ENCODE peak calls at places on chromosomes 4 and X, in six cellular contexts. T is AG10803, S is epithelial cell of esophagus, Z is GM23338, R is osteoblast, N is choroid plexus epithelial cell. M is an unnamed sample.

GRCh38 chrX:150621652-150622051 is 53.2 kb downstream of the MTM1 start:
- DNase-seq in N (no peak), S (no peak), T (no peak), Z (no peak), R (no peak), M (no peak)

GRCh38 chrX:115350696-115351408 is 61.3 kb downstream of the LUZP4 start:
- DNase-seq in R (no peak), N (no peak), T (peak; percentile 72), S (no peak), Z (no peak), M (no peak)

GRCh38 chrX:49910344-49910743 is 12.1 kb upstream of the CLCN5 start:
- DNase-seq in S (no peak), R (no peak), N (no peak), Z (no peak), T (no peak), M (no peak)

GRCh38 chr4:24793219-24794005 is 2.0 kb upstream of the SOD3 start:
- DNase-seq in S (peak; percentile 68), T (no peak), N (peak; percentile 50), R (no peak), Z (peak; percentile 75), M (no peak)

GRCh38 chr4:123102897-123103489 is 180.6 kb upstream of the NUDT6 start:
- DNase-seq in T (peak; percentile 61), N (peak; percentile 81), S (peak; percentile 51), Z (peak; percentile 59), R (peak; percentile 80), M (peak; percentile 69)

GRCh38 chr4:61202638-61203495 is 2.7 kb downstream of the ADGRL3 start:
- DNase-seq in T (no peak), S (peak; percentile 63), N (peak; percentile 54), R (peak; percentile 84), Z (peak; percentile 63), M (no peak)

GRCh38 chr4:127131527-127131926 is 501.2 kb upstream of the INTU start:
- DNase-seq in Z (no peak), T (no peak), N (no peak), S (no peak), R (no peak), M (no peak)

GRCh38 chr4:1172971-1173757 is 781 bp upstream of the SPON2 start:
- DNase-seq in N (peak; percentile 86), Z (peak; percentile 59), S (peak; percentile 14), R (peak; percentile 93), T (peak; percentile 76), M (peak; percentile 99)

GRCh38 chrX:38166478-38167083 is 54.1 kb downstream of the SRPX start:
- DNase-seq in T (no peak), Z (peak; percentile 51), N (peak; percentile 50), S (peak; percentile 38), R (no peak), M (peak; percentile 51)

GRCh38 chr4:184960505-184960971 is 57.8 kb upstream of the HELT start:
- DNase-seq in N (peak; percentile 84), Z (no peak), R (no peak), S (no peak), T (no peak), M (no peak)

GRCh38 chrX:17535229-17535628 is 160.2 kb downstream of the NHS start:
- DNase-seq in N (peak; percentile 65), S (peak; percentile 28), T (no peak), R (peak; percentile 29), Z (peak; percentile 74), M (peak; percentile 21)

GRCh38 chr4:87910795-87911194 is 64.7 kb upstream of the SPP1 start:
- DNase-seq in N (peak; percentile 14), Z (peak; percentile 62), S (no peak), T (no peak), R (no peak), M (no peak)

GRCh38 chrX:148443216-148443615 is 57.2 kb upstream of the AFF2 start:
- DNase-seq in Z (no peak), R (no peak), N (no peak), T (no peak), S (no peak), M (no peak)

GRCh38 chrX:104712515-104712914 is 146.5 kb downstream of the IL1RAPL2 start:
- DNase-seq in T (no peak), R (no peak), Z (peak; percentile 0), N (peak; percentile 0), S (peak; percentile 14), M (no peak)

GRCh38 chr4:188106454-188106853 is 2.9 kb downstream of the TRIML2 start:
- DNase-seq in N (no peak), T (no peak), R (peak; percentile 45), S (no peak), Z (no peak), M (no peak)

GRCh38 chrX:145405012-145405411 is 157.7 kb downstream of the SPANXN1 start:
- DNase-seq in N (peak; percentile 13), T (peak; percentile 12), Z (peak; percentile 36), R (peak; percentile 27), S (peak; percentile 36), M (peak; percentile 4)

GRCh38 chr4:105712766-105713165 is 4.2 kb downstream of the GSTCD start:
- DNase-seq in R (no peak), S (peak; percentile 48), T (no peak), N (no peak), Z (no peak), M (no peak)

GRCh38 chrX:21875013-21875412 is 19.2 kb downstream of the YY2 start:
- DNase-seq in R (no peak), Z (no peak), N (no peak), S (no peak), T (no peak), M (no peak)

GRCh38 chr4:46277165-46277951 is 112.6 kb downstream of the GABRA2 start:
- DNase-seq in R (no peak), S (no peak), N (no peak), T (no peak), Z (no peak), M (no peak)

GRCh38 chrX:71911023-71911730 is 532 bp downstream of the NHSL2 start:
- DNase-seq in S (peak; percentile 2), T (no peak), R (no peak), Z (peak; percentile 66), N (no peak), M (no peak)

GRCh38 chrX:19673334-19674040 is 158.2 kb upstream of the MAP3K15 start:
- DNase-seq in Z (no peak), T (peak; percentile 95), S (peak; percentile 89), N (peak; percentile 95), R (peak; percentile 79), M (peak; percentile 93)

GRCh38 chr4:59676389-59676788 is 1523.7 kb upstream of the ADGRL3 start:
- DNase-seq in T (no peak), R (no peak), Z (no peak), N (no peak), S (no peak), M (no peak)

GRCh38 chr4:174256277-174256713 is 27.2 kb downstream of the FBXO8 start:
- DNase-seq in T (peak; percentile 34), R (no peak), N (peak; percentile 65), Z (no peak), S (peak; percentile 7), M (peak; percentile 70)

GRCh38 chrX:28880136-28880535 is 292.9 kb downstream of the IL1RAPL1 start:
- DNase-seq in S (no peak), Z (peak; percentile 2), N (peak; percentile 80), R (no peak), T (no peak), M (peak; percentile 23)

GRCh38 chr4:72397314-72397713 is 171.7 kb downstream of the ADAMTS3 start:
- DNase-seq in N (peak; percentile 61), S (peak; percentile 32), Z (no peak), T (peak; percentile 48), R (no peak), M (no peak)

GRCh38 chrX:46554942-46555341 is 9.7 kb upstream of the ZNF674 start:
- DNase-seq in Z (no peak), T (peak; percentile 57), R (peak; percentile 92), N (peak; percentile 61), S (peak; percentile 47), M (peak; percentile 49)
- TF ChIP-seq CTCF in Z (peak; percentile 8), T (peak; percentile 51), R (peak; percentile 42), N (peak; percentile 40), S (peak; percentile 12), M (peak; percentile 27)

GRCh38 chrX:15314472-15314871 is 968 bp downstream of the ASB11 start:
- DNase-seq in Z (no peak), S (no peak), T (no peak), R (no peak), N (no peak), M (no peak)
- H3K4me3 ChIP-seq in Z (no peak overlapping the region), S (no peak overlapping the region), T (no peak overlapping the region), R (no peak overlapping the region), N (no peak overlapping the region), M (no peak overlapping the region)

GRCh38 chr4:7863911-7864681 is 75.6 kb downstream of the AFAP1 start:
- DNase-seq in S (no peak), R (no peak), Z (no peak), N (no peak), T (no peak), M (no peak)

GRCh38 chr4:7859350-7859749 is 80.3 kb downstream of the AFAP1 start:
- DNase-seq in R (no peak), T (no peak), S (no peak), N (no peak), Z (no peak), M (no peak)

GRCh38 chr4:7860600-7861158 is 79.0 kb downstream of the AFAP1 start:
- DNase-seq in Z (peak; percentile 36), R (no peak), N (no peak), S (no peak), T (no peak), M (no peak)

GRCh38 chr4:7862561-7863200 is 77.0 kb downstream of the AFAP1 start:
- DNase-seq in N (no peak), Z (peak; percentile 22), S (no peak), R (peak; percentile 59), T (no peak), M (no peak)

DNA sequence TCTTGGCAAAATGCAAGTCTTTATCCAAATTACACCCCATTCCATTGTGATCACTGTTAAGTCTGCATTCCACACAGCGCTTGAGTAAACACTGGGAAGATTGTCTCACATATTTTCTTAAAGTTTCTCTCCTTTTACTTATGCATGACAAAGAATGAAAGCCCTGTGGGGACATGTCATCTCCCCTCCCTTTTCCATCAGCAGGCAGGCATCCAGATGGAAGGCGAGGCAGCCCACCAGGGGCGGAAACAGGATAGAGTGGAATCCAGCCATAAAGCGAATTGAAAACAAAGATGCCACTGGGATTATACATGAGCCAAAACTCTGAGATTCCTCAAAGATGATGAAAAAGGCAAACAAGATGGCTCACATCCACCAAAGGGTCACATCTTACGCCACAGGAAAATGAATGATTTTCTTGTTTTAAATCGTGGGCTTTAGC is 78.2 kb downstream of the AFAP1 start:
- DNase-seq in R (peak; percentile 83), S (peak; percentile 77), Z (peak; percentile 81), T (peak; percentile 98), N (peak; percentile 90), M (peak; percentile 83)
- TF ChIP-seq CTCF in R (no peak), S (no peak), Z (no peak), T (peak; percentile 13), N (no peak), M (no peak)

DNA sequence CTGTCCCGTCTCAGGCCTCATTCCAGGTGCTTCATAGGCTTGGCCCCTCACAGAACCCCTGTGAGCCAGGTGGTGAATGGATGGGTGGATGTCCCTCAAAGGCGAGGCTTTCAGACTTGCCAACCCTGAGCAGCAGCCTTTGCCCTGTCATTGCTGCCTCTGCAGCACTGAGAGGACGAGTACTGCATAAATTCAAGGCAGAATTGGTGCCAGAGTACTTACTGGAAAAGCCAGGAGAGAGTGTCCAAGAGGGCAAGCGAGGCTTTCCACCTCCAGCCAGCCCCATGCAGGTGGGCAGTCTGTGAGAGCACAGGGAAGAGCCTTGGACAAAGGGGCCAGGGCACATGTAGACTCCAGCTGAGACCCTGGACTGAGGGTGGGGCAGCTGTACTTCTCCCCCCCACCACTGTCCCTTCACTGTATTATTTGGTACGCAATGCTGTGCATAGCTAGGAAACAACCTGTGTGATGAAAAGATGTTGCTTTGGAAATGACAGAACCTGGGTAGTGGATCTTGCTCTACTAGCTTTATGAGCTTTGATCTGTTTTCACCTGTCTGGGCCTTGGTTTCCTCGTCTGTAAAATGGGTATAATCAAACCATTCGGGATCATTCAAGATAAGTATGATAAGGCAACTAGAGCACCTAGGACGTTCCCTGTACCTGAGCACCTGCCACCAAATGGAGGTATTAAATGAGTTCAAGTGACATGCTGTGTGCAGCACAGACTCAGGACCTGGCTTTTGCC is 224.9 kb upstream of the PSAPL1 start:
- DNase-seq in Z (no peak), N (no peak), R (peak; percentile 51), T (no peak), S (no peak), M (no peak)
- H3K4me3 ChIP-seq in Z (no peak overlapping the region), N (no peak overlapping the region), R (no peak overlapping the region), T (no peak overlapping the region), S (no peak overlapping the region), M (no peak overlapping the region)